ENCODE peak calls at places on chromosomes 11 and 22, in six cellular contexts. Z is epithelial cell of proximal tubule; A is thyroid gland; X is CD8-positive, alpha-beta T cell; L is IMR-90; G is cardiac muscle cell. U is an unnamed sample.

GRCh38 chr11:103234974-103235373 is 125.7 kb downstream of the DYNC2H1 start:
- DNase-seq in Z (no peak), A (no peak), X (no peak), L (peak), G (peak), U (peak)

GRCh38 chr11:26575946-26576345 is 3.9 kb upstream of the MUC15 start:
- DNase-seq in Z (no peak), A (no peak), X (no peak), L (no peak), G (peak), U (peak)

GRCh38 chr11:119144825-119145476 is 3.9 kb upstream of the ABCG4 start:
- DNase-seq in Z (no peak), A (peak), X (no peak), L (peak), G (peak), U (peak)

GRCh38 chr22:47739616-47740015 is 977.2 kb downstream of the TBC1D22A start:
- DNase-seq in Z (no peak), A (no peak), X (no peak), L (no peak), G (no peak), U (no peak)

GRCh38 chr22:48753752-48754517 is 1073.7 kb downstream of the BRD1 start:
- DNase-seq in Z (no peak), A (no peak), X (no peak), L (no peak), G (no peak), U (no peak)

GRCh38 chr11:79025622-79026021 is 415.2 kb downstream of the TENM4 start:
- DNase-seq in Z (no peak), A (no peak), X (no peak), L (no peak), G (peak), U (no peak)

GRCh38 chr11:69464621-69464960 is 16.9 kb upstream of the LINC01488 start:
- DNase-seq in Z (no peak), A (no peak), X (no peak), L (no peak), G (no peak), U (no peak)

GRCh38 chr11:65492637-65493366 is 6.0 kb upstream of the MALAT1 start:
- DNase-seq in Z (no peak), A (peak), X (no peak), L (peak), G (peak), U (peak)

GRCh38 chr22:48560389-48560751 is 1267.3 kb downstream of the BRD1 start:
- DNase-seq in Z (no peak), A (no peak), X (no peak), L (no peak), G (no peak), U (no peak)

GRCh38 chr11:118243993-118244762 is 8.0 kb downstream of the MPZL3 start:
- DNase-seq in Z (no peak), A (no peak), X (no peak), L (no peak), G (no peak), U (no peak)

GRCh38 chr11:78808903-78809302 is 234.2 kb upstream of the NARS2 start:
- DNase-seq in Z (no peak), A (no peak), X (no peak), L (no peak), G (no peak), U (no peak)

GRCh38 chr11:43917851-43918250 is 24.6 kb upstream of the C11orf96 start:
- DNase-seq in Z (no peak), A (no peak), X (no peak), L (peak), G (no peak), U (no peak)

GRCh38 chr11:68142028-68142412 is 20.8 kb upstream of the CHKA start:
- DNase-seq in Z (no peak), A (peak), X (no peak), L (no peak), G (no peak), U (no peak)

DNA sequence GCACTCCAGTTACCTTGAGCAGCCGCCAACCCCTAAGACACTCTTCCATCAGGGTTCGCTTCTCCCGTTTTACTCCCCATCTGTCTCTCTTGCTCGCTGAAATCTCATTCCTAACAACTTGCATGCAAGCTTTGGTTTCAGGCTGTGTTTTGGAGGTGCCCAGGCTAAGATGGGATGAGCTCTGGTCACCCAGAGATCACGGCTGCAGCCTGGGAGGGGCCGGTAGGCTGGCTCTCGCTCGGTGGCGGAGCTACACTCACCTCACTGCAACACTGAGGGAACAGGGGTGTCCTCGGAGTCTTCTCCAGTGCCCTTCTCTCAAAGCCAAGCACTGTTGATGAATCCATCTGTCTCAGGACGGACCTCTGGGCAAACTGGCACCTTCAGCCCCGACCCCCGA is 197.5 kb downstream of the BARX2 start:
- DNase-seq in Z (no peak), A (no peak), X (no peak), L (no peak), G (no peak), U (no peak)
- H3K4me3 ChIP-seq in Z (no peak), A (no peak), X (no peak), L (no peak), G (no peak), U (no peak)

GRCh38 chr22:29194269-29194668 is 11.4 kb upstream of the EMID1 start:
- DNase-seq in Z (no peak), A (no peak), X (no peak), L (no peak), G (no peak), U (no peak)

GRCh38 chr22:29198240-29198639 is 7.5 kb upstream of the EMID1 start:
- DNase-seq in Z (no peak), A (no peak), X (no peak), L (no peak), G (no peak), U (no peak)

GRCh38 chr22:29195964-29196666 is 9.6 kb upstream of the EMID1 start:
- DNase-seq in Z (no peak), A (no peak), X (no peak), L (no peak), G (no peak), U (no peak)

GRCh38 chr22:29197096-29197495 is 8.6 kb upstream of the EMID1 start:
- DNase-seq in Z (no peak), A (no peak), X (no peak), L (no peak), G (no peak), U (no peak)

DNA sequence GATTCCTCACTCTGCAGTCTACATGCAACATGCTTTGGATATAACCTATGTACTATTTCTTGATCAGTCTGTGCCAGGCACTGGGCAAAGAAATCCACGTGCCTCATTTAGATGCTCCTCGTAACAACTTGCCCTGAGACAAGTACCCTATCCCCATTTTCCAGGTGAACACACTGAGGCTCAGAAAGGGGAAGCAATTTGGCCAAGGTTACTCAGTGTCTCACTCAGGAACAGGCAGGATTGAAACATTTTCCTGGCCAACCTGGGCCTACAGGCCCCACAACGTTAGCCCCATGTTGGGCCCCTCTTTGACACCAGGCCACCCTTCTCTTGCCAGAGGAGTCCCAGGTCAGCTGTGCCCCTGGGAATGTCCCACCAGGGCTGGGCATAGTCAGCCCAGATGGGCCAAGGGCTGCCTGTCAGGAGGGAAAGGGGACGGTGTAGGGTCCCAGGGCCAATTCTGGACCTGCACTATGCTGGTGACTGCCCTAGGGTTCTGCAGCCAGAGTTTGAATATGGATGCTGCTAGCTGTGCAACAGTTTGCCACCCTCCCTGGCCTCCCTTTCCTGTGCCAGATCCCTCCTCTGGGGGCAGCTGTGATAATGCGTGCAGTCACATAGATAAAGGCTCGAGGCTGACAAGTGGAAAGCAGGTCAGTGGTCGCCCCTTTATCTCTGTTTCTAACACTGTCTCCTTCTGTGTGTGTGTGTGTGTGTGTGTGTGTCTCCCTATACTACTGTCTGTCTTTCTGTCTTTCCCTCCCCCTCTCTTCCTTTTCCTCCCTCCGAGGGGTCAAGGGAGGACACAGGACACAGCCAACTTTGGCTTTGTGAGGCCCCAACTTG is 10.4 kb upstream of the EMID1 start:
- DNase-seq in Z (no peak), A (no peak), X (no peak), L (no peak), G (peak), U (no peak)
- TF ChIP-seq CTCF in Z (no peak), A (no peak), X (no peak), L (no peak), G (no peak), U (no peak)

GRCh38 chr11:34585870-34586654 is 34.8 kb upstream of the EHF start:
- DNase-seq in Z (peak), A (no peak), X (no peak), L (peak), G (peak), U (peak)
- H3K4me3 ChIP-seq in Z (peak), A (no peak), X (no peak), L (no peak), G (peak), U (no peak)

DNA sequence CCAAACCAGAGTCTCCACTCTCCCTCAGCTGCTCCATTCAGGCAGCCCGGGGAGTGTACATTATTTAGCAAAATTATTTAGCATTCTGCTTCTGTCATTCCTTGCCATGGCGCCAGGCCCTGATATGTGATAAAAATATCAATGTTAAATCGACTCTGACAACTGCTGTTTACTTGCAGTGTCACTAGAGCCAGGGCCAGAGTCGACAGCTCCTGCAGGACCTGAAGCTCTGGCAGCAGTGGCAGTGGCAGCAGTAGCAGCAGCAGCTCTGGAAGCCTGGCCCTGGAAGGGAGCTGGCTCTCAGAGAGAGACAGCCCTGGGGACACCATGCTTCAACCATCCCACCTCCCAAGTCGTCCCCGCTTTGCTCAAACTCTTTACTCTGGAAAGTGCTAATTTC is 224.5 kb downstream of the BUD13 start:
- DNase-seq in Z (no peak), A (no peak), X (no peak), L (no peak), G (no peak), U (no peak)
- TF ChIP-seq CTCF in Z (no peak), A (no peak), X (no peak), L (no peak), G (no peak), U (no peak)

GRCh38 chr22:38872172-38872830 is at the start of gene CBX6:
- DNase-seq in Z (no peak), A (peak), X (peak), L (peak), G (peak), U (peak)
- H3K4me3 ChIP-seq in Z (peak), A (peak), X (peak), L (peak), G (peak), U (peak)

DNA sequence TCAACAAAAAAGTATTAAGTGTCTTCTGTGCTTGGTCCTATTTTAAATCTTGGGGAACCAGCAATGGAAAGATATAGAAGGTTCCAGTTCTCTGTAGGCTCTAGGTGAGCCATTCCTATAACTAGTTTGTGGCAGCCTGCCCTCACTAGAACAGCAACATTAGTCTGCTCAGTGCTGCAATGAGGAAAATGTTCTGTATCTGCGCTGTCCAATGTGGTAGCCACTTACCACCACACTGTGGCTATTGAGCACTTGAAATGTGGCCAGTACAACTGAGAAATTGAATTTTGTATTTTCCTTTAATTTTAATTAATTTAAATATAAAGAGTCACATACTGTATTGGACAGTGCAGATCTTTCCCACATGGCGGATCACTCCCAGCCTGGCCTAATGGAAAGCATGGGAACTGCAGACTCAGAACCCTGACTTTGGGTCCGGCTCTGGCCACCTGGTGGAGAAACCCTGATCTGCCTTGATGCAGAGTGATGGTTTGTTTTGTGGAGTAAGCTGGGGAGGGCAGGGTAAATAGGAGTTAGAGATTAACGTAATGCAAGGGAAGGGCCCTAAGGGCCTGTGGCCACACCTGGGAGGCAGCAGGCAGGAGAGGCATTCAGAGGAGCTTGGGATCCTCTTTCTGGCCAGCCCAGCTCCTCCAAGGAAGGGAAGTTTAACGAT is 101.0 kb downstream of the ME3 start:
- DNase-seq in Z (no peak), A (no peak), X (no peak), L (no peak), G (peak), U (no peak)
- TF ChIP-seq CTCF in Z (peak), A (no peak), X (no peak), L (peak), G (peak), U (peak)

GRCh38 chr11:133711545-133711944 is 133.8 kb downstream of the SPATA19 start:
- DNase-seq in Z (no peak), A (no peak), X (no peak), L (no peak), G (no peak), U (no peak)
- H3K4me3 ChIP-seq in Z (no peak), A (no peak), X (no peak), L (no peak), G (no peak), U (no peak)

U was measured in fibroblast of pulmonary artery.